ENCODE peak calls at places on chromosomes 6 and 20, in five cellular contexts. U is aorta, B is IMR-90, V is T-helper 17 cell, H is GDM1. P is an unnamed sample.

GRCh38 chr6:104396077-104396476 is 463.6 kb downstream of the HACE1 start:
- DNase-seq in B (no peak), H (no peak), U (no peak), V (no peak), P (no peak)

GRCh38 chr6:155171747-155172191 is 92.0 kb upstream of the CLDN20 start:
- DNase-seq in H (no peak), B (peak; percentile 69), V (no peak), U (no peak), P (no peak)

GRCh38 chr20:8220716-8221115 is 88.7 kb downstream of the PLCB1 start:
- DNase-seq in B (no peak), H (no peak), U (no peak), V (no peak), P (no peak)

GRCh38 chr20:19692685-19693119 is 65.4 kb upstream of the RIN2 start:
- DNase-seq in B (peak; percentile 22), U (no peak), H (no peak), V (peak; percentile 11), P (peak; percentile 43)

GRCh38 chr20:461254-462198 is 807 bp downstream of the TBC1D20 start:
- DNase-seq in B (peak; percentile 42), V (no peak), H (peak; percentile 45), U (peak; percentile 75), P (peak; percentile 52)

GRCh38 chr20:63223121-63223825 is 7.3 kb upstream of the YTHDF1 start:
- DNase-seq in B (peak; percentile 30), V (no peak), H (no peak), U (no peak), P (peak; percentile 66)

GRCh38 chr20:58688838-58689237 is 3.8 kb upstream of the NPEPL1 start:
- DNase-seq in B (peak; percentile 14), U (no peak), V (no peak), H (no peak), P (no peak)

GRCh38 chr6:72305971-72306370 is 315.9 kb upstream of the KCNQ5 start:
- DNase-seq in U (no peak), H (no peak), B (no peak), V (no peak), P (no peak)

GRCh38 chr6:155162682-155163081 is 101.1 kb upstream of the CLDN20 start:
- DNase-seq in V (no peak), U (no peak), H (no peak), B (peak; percentile 59), P (no peak)

GRCh38 chr6:126176266-126176665 is 163.6 kb upstream of the CENPW start:
- DNase-seq in U (no peak), H (no peak), B (peak; percentile 14), V (no peak), P (no peak)

GRCh38 chr6:78629836-78630235 is 237.5 kb upstream of the IRAK1BP1 start:
- DNase-seq in B (no peak), V (no peak), U (no peak), H (no peak), P (no peak)

GRCh38 chr20:6665621-6666345 is 101.7 kb upstream of the BMP2 start:
- DNase-seq in U (no peak), B (no peak), V (no peak), H (no peak), P (no peak)

GRCh38 chr6:139278190-139278589 is 13.6 kb downstream of the TXLNB start:
- DNase-seq in B (peak; percentile 53), H (no peak), U (no peak), V (no peak), P (no peak)